ENCODE peak calls at places on chromosomes 12 and 14, in four cellular contexts. B is esophagus squamous epithelium, W is esophagus muscularis mucosa, H is cardiac muscle cell. Z is an unnamed sample.

GRCh38 chr12:44465139-44465538 is 411.0 kb downstream of the NELL2 start:
- DNase-seq in B (no peak), W (no peak), H (no peak), Z (no peak)

GRCh38 chr12:90253674-90254181 is 545.1 kb upstream of the ATP2B1 start:
- DNase-seq in B (peak; percentile 13), W (peak; percentile 92), H (peak; percentile 89), Z (peak; percentile 1)

GRCh38 chr12:990308-990648 is 745 bp upstream of the ERC1 start:
- DNase-seq in B (no peak), W (peak; percentile 91), H (peak; percentile 70), Z (peak; percentile 41)

GRCh38 chr14:36807727-36808126 is 146.1 kb downstream of the PAX9 start:
- DNase-seq in B (no peak), W (no peak), H (no peak), Z (no peak)

GRCh38 chr12:108479364-108480070 is 35.6 kb upstream of the FICD start:
- DNase-seq in B (no peak), W (no peak), H (no peak), Z (no peak)

GRCh38 chr12:46153267-46153872 is 115.5 kb downstream of the SLC38A1 start:
- DNase-seq in B (no peak), W (no peak), H (peak; percentile 62), Z (peak; percentile 61)

GRCh38 chr14:38391334-38391733 is 135.4 kb upstream of the CLEC14A start:
- DNase-seq in B (no peak), W (no peak), H (peak; percentile 56), Z (no peak)

GRCh38 chr12:5258498-5258897 is 173.4 kb upstream of the NTF3 start:
- DNase-seq in B (no peak), W (no peak), H (peak; percentile 34), Z (no peak)

GRCh38 chr12:88308825-88309224 is 166.7 kb downstream of the TMTC3 start:
- DNase-seq in B (no peak), W (no peak), H (peak; percentile 90), Z (no peak)

GRCh38 chr12:51921017-51921725 is 13.9 kb downstream of the ACVRL1 start:
- DNase-seq in B (no peak), W (no peak), H (no peak), Z (no peak)

GRCh38 chr12:104756901-104757300 is 201.2 kb downstream of the SLC41A2 start:
- DNase-seq in B (no peak), W (no peak), H (no peak), Z (no peak)

GRCh38 chr12:6333566-6333965 is 8.3 kb downstream of the TNFRSF1A start:
- DNase-seq in B (no peak), W (no peak), H (no peak), Z (no peak)

DNA sequence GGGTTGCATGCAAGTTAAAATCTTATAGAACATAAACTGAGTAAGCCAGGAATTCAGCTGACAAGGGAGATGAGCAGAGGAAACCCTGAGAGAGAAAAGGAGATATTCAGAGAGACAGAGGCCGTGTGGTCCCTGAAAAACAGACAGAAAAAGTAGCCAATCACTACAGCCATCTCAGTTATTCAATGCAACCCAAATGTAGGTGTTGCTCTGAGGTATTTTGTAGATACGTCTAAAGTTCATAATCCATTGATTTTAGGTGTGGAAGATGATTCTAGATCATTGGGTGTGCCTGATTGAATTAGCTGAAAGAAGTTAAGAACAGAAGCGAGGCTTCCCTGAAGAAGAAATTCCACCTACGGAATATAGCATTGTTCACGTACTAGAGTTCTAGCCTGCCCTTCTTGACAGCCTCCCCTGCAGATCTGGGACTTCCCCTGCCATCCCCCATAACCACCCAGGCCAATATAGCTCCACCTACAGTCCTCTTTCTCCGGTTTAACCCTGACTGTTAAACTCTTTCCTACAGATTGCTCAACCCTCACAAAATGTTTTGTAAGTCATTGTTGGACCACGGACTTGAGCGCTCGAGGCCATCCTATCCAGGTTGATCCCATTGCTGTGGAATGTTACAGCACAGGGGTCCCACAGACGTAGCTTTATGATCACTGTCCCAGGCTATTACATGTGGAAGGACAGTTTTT is 21.7 kb downstream of the AICDA start:
- DNase-seq in B (no peak), W (no peak), H (no peak), Z (no peak)
- H3K27ac ChIP-seq in B (no peak overlapping the region), W (no peak overlapping the region), H (no peak overlapping the region), Z (no peak overlapping the region)

DNA sequence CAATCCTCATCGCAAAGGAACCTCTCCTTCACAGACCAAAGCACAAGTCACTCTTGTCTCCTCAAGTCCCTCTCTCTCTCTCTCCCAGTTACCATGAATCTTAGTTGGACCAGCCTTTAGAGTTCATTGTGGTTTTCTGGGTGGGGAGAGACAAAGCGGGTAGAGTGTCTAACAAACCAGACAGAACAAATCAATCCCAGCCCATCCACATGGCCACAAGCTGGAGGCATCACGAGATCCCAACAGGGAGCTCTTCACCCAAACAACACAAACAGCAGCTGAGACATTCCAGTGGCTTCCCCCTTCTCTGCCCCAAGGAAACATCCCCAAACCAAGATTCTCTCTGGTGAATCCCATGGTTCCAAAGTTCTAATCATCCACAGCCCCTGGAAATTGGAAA is 22.4 kb downstream of the ACTN1 start:
- DNase-seq in B (no peak), W (no peak), H (no peak), Z (no peak)
- H3K4me1 ChIP-seq in B (peaks cover 68% of the 10 kb centered on the region), W (peaks cover 85% of the 10 kb centered on the region), H (peaks cover 29% of the 10 kb centered on the region), Z (peaks cover 86% of the 10 kb centered on the region)

DNA sequence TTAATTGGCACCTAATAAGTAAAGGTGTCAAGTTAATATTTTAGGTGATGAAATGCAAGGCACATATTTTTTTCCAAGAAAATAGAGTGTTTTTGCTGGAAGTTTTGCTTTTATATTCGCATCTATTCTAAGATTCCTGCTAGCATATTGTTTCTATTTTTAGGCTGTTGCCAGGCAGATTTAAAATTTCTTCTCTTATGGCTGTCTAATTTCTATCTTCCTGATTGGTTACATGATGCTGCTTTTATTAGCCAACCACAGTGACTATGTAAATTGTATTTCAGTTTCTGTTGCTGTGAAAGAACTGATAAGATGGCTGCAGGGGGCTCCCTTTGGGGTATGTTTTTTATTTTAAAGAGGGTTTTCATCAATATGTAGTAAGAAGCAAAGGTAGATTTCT is 42.7 kb downstream of the ATF7IP start:
- DNase-seq in B (no peak), W (no peak), H (peak; percentile 53), Z (no peak)
- H3K4me3 ChIP-seq in B (no peak overlapping the region), W (no peak overlapping the region), H (no peak overlapping the region), Z (no peak overlapping the region)

GRCh38 chr14:77565289-77566081 is 51.0 kb downstream of the SPTLC2 start:
- DNase-seq in B (no peak), W (no peak), H (peak; percentile 16), Z (no peak)
- H3K27ac ChIP-seq in B (peak overlapping the region; percentile 14), W (peak overlapping the region; percentile 34), H (no peak overlapping the region), Z (no peak overlapping the region)

DNA sequence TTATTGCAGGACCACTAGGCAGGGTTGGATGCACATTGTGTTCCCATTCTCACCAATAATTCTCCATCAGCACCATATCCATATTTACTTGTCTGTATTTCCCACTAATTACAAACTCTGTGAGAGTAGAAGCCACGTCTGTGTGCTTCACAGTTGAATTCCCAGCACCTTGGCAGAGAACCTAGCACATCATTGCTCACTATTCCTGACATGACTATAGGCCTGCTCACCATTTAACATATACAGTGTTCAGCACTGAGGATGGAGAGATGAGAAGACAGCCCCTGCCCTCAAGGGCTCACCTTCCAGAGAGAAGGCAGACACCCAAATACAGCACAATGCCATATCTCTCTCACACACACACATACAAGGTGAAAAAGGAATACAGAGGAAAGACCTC is 5.0 kb downstream of the DAD1 start:
- DNase-seq in B (no peak), W (no peak), H (no peak), Z (no peak)
- H3K4me1 ChIP-seq in B (peaks cover 26% of the 10 kb centered on the region), W (peaks cover 25% of the 10 kb centered on the region), H (peaks cover 9% of the 10 kb centered on the region), Z (peaks cover 50% of the 10 kb centered on the region)

DNA sequence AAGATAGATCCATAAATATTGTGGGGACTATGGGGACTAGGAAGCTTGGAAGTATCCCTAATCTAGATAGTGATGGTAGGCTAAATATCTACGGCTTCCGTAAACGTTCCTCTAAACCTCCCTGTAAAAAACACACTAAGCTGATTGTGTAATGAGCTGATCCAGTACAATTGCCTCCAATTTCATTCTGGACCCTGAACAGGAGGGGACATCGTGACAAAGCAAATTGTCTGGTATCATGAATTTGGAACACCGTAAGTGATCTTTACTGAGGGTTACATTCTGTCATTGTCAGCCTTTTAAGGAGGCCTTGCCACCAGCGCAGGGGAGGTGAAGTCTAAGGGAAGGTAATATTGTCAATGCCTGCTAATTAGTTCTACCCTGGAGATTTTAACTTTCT is 514 bp upstream of the MGST1 start:
- DNase-seq in B (no peak), W (no peak), H (no peak), Z (no peak)
- H3K4me3 ChIP-seq in B (peak overlapping the region; percentile 52), W (peak overlapping the region; percentile 47), H (peak overlapping the region; percentile 44), Z (no peak overlapping the region)

GRCh38 chr14:95136631-95137030 is 20.7 kb downstream of the DICER1 start:
- DNase-seq in B (no peak), W (no peak), H (no peak), Z (no peak)
- H3K27ac ChIP-seq in B (no peak overlapping the region), W (peak overlapping the region; percentile 65), H (no peak overlapping the region), Z (no peak overlapping the region)

DNA sequence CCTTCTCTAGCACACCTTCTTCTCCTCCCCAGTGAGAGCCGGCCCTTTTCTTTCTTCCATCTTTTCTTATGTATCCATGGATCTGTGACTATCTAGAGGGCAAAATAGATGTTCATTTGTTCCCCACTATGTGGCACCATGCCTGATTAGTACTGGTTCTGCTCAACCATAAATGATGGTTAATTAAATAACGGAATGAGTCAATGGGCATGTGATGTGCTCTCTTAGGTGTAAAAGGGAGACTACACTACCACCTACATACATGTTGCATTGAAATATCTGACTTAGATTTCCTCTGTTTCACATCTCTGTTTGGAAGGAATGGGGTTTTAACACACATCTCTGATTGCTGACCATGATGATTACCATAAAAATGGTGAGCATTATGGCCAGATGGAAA is 116.5 kb downstream of the BTG1 start:
- DNase-seq in B (no peak), W (no peak), H (no peak), Z (no peak)
- H3K4me1 ChIP-seq in B (peaks cover 19% of the 10 kb centered on the region), W (peaks cover 28% of the 10 kb centered on the region), H (peaks cover 10% of the 10 kb centered on the region), Z (peaks cover 68% of the 10 kb centered on the region)

Z was measured in naive thymus-derived CD4-positive, alpha-beta T cell.